ENCODE peak calls at places on chromosome 3, in five cellular contexts. One of them, this sample, is unnamed.

GRCh38 chr3:14459384-14459783 is 57.0 kb downstream of the SLC6A6 start:
- DNase-seq in HepG2: no peak
- DNase-seq in H1: no peak
- DNase-seq in A549: no peak
- DNase-seq in K562: no peak
- DNase-seq in this sample: no peak

GRCh38 chr3:14467723-14468620 is 65.6 kb downstream of the SLC6A6 start:
- DNase-seq in HepG2: peak
- DNase-seq in H1: peak
- DNase-seq in A549: peak
- DNase-seq in K562: peak
- DNase-seq in this sample: no peak

GRCh38 chr3:187828571-187829452 is 83.5 kb upstream of the BCL6 start:
- DNase-seq in HepG2: peak
- DNase-seq in H1: peak
- DNase-seq in A549: no peak
- DNase-seq in K562: no peak
- DNase-seq in this sample: peak

GRCh38 chr3:4656059-4656458 is 162.9 kb downstream of the ITPR1 start:
- DNase-seq in HepG2: peak
- DNase-seq in H1: peak
- DNase-seq in A549: peak
- DNase-seq in K562: peak
- DNase-seq in this sample: no peak

GRCh38 chr3:173793963-173794362 is 396.4 kb downstream of the NLGN1 start:
- DNase-seq in HepG2: no peak
- DNase-seq in H1: no peak
- DNase-seq in A549: no peak
- DNase-seq in K562: no peak
- DNase-seq in this sample: no peak

GRCh38 chr3:70531063-70531657 is 218.7 kb upstream of the MDFIC2 start:
- DNase-seq in HepG2: peak
- DNase-seq in H1: no peak
- DNase-seq in A549: peak
- DNase-seq in K562: peak
- DNase-seq in this sample: no peak

GRCh38 chr3:69830147-69830546 is 90.9 kb downstream of the MITF start:
- DNase-seq in HepG2: no peak
- DNase-seq in H1: no peak
- DNase-seq in A549: no peak
- DNase-seq in K562: no peak
- DNase-seq in this sample: no peak

GRCh38 chr3:38588276-38588971 is 61.1 kb downstream of the SCN5A start:
- DNase-seq in HepG2: no peak
- DNase-seq in H1: peak
- DNase-seq in A549: no peak
- DNase-seq in K562: no peak
- DNase-seq in this sample: no peak

GRCh38 chr3:188595890-188596376 is 442.0 kb downstream of the LPP start:
- DNase-seq in HepG2: no peak
- DNase-seq in H1: no peak
- DNase-seq in A549: no peak
- DNase-seq in K562: no peak
- DNase-seq in this sample: no peak

DNA sequence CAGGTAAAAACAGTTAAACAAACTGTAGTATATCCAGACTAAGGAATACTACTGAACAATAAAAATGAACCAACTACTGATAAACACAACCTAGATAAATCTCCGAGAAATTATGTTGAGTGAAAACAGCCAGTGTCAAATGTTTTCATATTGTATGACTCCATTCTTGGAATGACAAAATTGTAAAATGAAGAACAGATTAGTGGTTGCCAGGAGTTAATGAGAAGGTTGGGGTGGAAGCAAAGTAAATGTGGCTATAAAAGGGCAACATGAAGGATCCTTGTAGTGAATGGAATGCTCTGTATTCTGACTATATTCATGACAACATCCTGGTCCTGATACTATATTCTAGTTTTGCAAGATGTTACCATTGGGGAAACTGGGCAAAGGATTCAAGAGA is 27.5 kb upstream of the ACKR4 start:
- DNase-seq in HepG2: no peak
- DNase-seq in H1: no peak
- DNase-seq in A549: no peak
- DNase-seq in K562: no peak
- DNase-seq in this sample: no peak
- H3K4me3 ChIP-seq in HepG2: no peak
- H3K4me3 ChIP-seq in H1: no peak
- H3K4me3 ChIP-seq in A549: no peak
- H3K4me3 ChIP-seq in K562: no peak
- H3K4me3 ChIP-seq in this sample: no peak

GRCh38 chr3:52053307-52054304 is 2.8 kb downstream of the DUSP7 start:
- DNase-seq in HepG2: no peak
- DNase-seq in H1: no peak
- DNase-seq in A549: no peak
- DNase-seq in K562: no peak
- DNase-seq in this sample: peak
- TF ChIP-seq KDM1A in HepG2: no peak
- TF ChIP-seq KDM1A in H1: no peak
- TF ChIP-seq KDM1A in A549: no peak
- TF ChIP-seq KDM1A in K562: no peak
- TF ChIP-seq KDM1A in this sample: no peak

DNA sequence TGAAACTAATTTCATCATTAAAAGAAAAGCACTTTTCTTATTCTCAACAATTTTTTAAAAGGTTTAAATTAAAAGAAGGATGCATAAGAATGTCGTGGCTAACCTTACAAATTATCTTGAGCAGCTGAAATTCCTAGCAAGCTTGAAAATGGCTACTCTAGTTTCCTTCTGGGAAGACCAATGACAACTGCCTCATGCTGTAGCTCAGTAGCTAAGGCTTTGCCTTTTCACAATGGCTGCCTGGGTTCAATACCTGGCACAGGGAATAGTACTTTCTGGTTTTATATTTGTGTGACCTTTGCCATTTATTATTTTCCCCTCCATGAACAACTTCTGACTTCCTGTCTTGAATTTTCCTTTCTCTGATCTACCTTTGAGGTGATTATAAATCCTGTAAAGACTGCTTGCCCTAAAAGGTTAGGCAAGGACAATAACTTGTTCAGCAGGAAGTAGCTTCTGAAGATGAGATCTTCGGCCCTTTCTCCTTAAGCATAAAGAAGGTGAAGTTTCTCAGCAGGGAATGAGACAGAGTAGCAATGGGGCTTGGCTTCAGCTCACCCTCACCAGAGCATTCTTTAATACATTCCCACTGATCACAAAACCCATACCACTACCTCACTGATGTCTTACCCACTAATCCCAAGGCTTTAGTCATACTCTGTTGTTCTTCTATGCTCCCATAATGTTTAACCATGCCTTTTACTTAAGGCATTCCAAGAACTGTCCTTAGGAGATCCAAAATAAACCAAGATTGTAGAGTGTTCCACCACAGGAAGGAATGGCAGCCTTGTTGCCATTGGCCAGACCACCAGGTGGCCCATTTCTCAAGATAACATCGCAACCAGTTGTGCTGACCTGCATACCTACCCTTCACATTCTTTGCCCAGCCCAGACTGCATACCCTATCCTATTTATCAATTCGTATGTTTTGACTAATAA is 276.8 kb downstream of the ULK4 start:
- DNase-seq in HepG2: no peak
- DNase-seq in H1: no peak
- DNase-seq in A549: peak
- DNase-seq in K562: no peak
- DNase-seq in this sample: no peak
- H3K4me3 ChIP-seq in HepG2: no peak
- H3K4me3 ChIP-seq in H1: no peak
- H3K4me3 ChIP-seq in A549: no peak
- H3K4me3 ChIP-seq in K562: no peak
- H3K4me3 ChIP-seq in this sample: no peak

GRCh38 chr3:56764904-56765445 is 36.8 kb downstream of the ARHGEF3 start:
- DNase-seq in HepG2: no peak
- DNase-seq in H1: no peak
- DNase-seq in A549: no peak
- DNase-seq in K562: no peak
- DNase-seq in this sample: no peak

GRCh38 chr3:56771376-56771775 is 30.4 kb downstream of the ARHGEF3 start:
- DNase-seq in HepG2: no peak
- DNase-seq in H1: no peak
- DNase-seq in A549: no peak
- DNase-seq in K562: no peak
- DNase-seq in this sample: no peak

GRCh38 chr3:56773588-56774330 is 28.0 kb downstream of the ARHGEF3 start:
- DNase-seq in HepG2: no peak
- DNase-seq in H1: no peak
- DNase-seq in A549: no peak
- DNase-seq in K562: no peak
- DNase-seq in this sample: no peak

GRCh38 chr3:56772926-56773587 is 28.7 kb downstream of the ARHGEF3 start:
- DNase-seq in HepG2: no peak
- DNase-seq in H1: no peak
- DNase-seq in A549: no peak
- DNase-seq in K562: no peak
- DNase-seq in this sample: no peak

DNA sequence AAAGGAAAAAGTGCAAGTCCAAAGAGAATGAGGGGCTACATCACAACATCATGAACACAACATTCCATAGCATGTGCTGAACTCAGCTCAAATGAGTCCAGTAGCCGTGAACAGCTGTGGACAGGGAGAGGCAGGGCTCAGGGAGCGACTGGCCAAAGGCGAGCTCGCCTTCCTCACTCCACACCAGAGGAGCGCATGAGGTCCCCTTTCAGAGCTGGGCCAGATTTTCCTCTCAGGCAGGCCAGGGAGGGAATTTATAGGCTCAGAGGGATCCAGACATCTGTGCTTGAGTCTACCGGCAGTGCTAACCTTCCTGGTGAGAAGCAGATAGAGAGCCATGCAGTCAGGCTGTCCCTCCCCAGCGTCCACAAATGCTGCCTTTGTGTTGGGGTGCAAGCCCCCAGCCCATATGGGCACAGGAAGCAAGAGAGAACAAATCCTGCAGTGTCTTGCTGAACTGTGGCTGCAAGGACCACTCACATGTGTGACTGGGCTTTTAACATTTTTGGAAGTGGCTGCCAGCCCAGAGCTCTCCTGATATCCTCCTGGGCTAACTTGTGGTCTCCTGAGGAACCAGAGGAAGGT is 32.5 kb downstream of the ARHGEF3 start:
- DNase-seq in HepG2: no peak
- DNase-seq in H1: no peak
- DNase-seq in A549: no peak
- DNase-seq in K562: no peak
- DNase-seq in this sample: no peak
- TF ChIP-seq KDM1A in HepG2: no peak
- TF ChIP-seq KDM1A in H1: no peak
- TF ChIP-seq KDM1A in A549: no peak
- TF ChIP-seq KDM1A in K562: no peak
- TF ChIP-seq KDM1A in this sample: no peak

GRCh38 chr3:66971891-66972551 is 26.1 kb upstream of the KBTBD8 start:
- DNase-seq in HepG2: peak
- DNase-seq in H1: peak
- DNase-seq in A549: peak
- DNase-seq in K562: peak
- DNase-seq in this sample: peak
- H3K4me3 ChIP-seq in HepG2: peak
- H3K4me3 ChIP-seq in H1: no peak
- H3K4me3 ChIP-seq in A549: peak
- H3K4me3 ChIP-seq in K562: peak
- H3K4me3 ChIP-seq in this sample: peak